ENCODE peak calls at places on chromosomes 16 and 17, in five cellular contexts. T, E, D, Z and K are unnamed samples.

GRCh38 chr17:48738803-48739526 is 10.4 kb upstream of the HOXB13 start:
- DNase-seq in D (no peak), E (no peak), T (no peak), Z (no peak), K (no peak)

GRCh38 chr16:81493755-81494433 is 49.3 kb downstream of the CMIP start:
- DNase-seq in Z (no peak), E (peak), T (peak), D (peak), K (no peak)

GRCh38 chr17:45834471-45835396 is 9.9 kb upstream of the SPPL2C start:
- DNase-seq in Z (no peak), T (no peak), D (no peak), E (no peak), K (no peak)

GRCh38 chr17:77318021-77318420 is 177.3 kb downstream of the SEC14L1 start:
- DNase-seq in T (no peak), Z (no peak), D (no peak), E (no peak), K (no peak)

GRCh38 chr17:81575836-81576235 is 23.7 kb upstream of the FAAP100 start:
- DNase-seq in Z (no peak), T (no peak), E (no peak), D (no peak), K (no peak)

GRCh38 chr17:79036609-79037008 is 12.6 kb downstream of the C1QTNF1 start:
- DNase-seq in D (peak), E (no peak), T (peak), Z (no peak), K (no peak)

GRCh38 chr17:38743556-38744171 is 4.5 kb downstream of the PCGF2 start:
- DNase-seq in Z (no peak), E (no peak), T (no peak), D (no peak), K (no peak)

GRCh38 chr17:9976283-9977009 is 71.4 kb upstream of the RCVRN start:
- DNase-seq in E (no peak), D (no peak), Z (no peak), T (no peak), K (no peak)

GRCh38 chr16:57988929-57989328 is 11.5 kb downstream of the ZNF319 start:
- DNase-seq in T (no peak), E (no peak), Z (no peak), D (no peak), K (no peak)

GRCh38 chr16:4314532-4315184 is 1.2 kb upstream of the GLIS2 start:
- DNase-seq in E (no peak), D (no peak), Z (no peak), T (no peak), K (no peak)

GRCh38 chr17:1533649-1534325 is 17.4 kb upstream of the INPP5K start:
- DNase-seq in Z (no peak), D (no peak), E (no peak), T (no peak), K (no peak)

GRCh38 chr16:9837481-9837880 is 344.7 kb downstream of the GRIN2A start:
- DNase-seq in Z (no peak), T (no peak), D (peak), E (no peak), K (no peak)